ENCODE peak calls at places on chromosomes 1 and 21, in seven cellular contexts. One of them, this sample, is unnamed.

GRCh38 chr1:246317291-246317690 is 189.8 kb downstream of the SMYD3 start:
- DNase-seq in cardiac muscle cell: no peak
- DNase-seq in SHP77: no peak
- DNase-seq in activated CD4-positive, alpha-beta T cell treated with anti-CD3 and anti-CD28 coated beads for 4 hours: no peak
- DNase-seq in dorsolateral prefrontal cortex: no peak
- DNase-seq in stimulated activated CD8-positive, alpha-beta memory T cell treated with anti-CD3 and anti-CD28 coated beads, Interleukin-15, amount 100 ng/mL, for 48 hours: no peak
- DNase-seq in OCI-LY7: no peak
- DNase-seq in this sample: no peak

GRCh38 chr1:2394761-2395160 is 3.1 kb downstream of the RER1 start:
- DNase-seq in cardiac muscle cell: no peak
- DNase-seq in SHP77: no peak
- DNase-seq in activated CD4-positive, alpha-beta T cell treated with anti-CD3 and anti-CD28 coated beads for 4 hours: no peak
- DNase-seq in dorsolateral prefrontal cortex: no peak
- DNase-seq in stimulated activated CD8-positive, alpha-beta memory T cell treated with anti-CD3 and anti-CD28 coated beads, Interleukin-15, amount 100 ng/mL, for 48 hours: no peak
- DNase-seq in OCI-LY7: no peak
- DNase-seq in this sample: no peak

GRCh38 chr1:25099343-25099951 is 132.9 kb downstream of the SYF2 start:
- DNase-seq in cardiac muscle cell: no peak
- DNase-seq in SHP77: peak
- DNase-seq in activated CD4-positive, alpha-beta T cell treated with anti-CD3 and anti-CD28 coated beads for 4 hours: no peak
- DNase-seq in dorsolateral prefrontal cortex: no peak
- DNase-seq in stimulated activated CD8-positive, alpha-beta memory T cell treated with anti-CD3 and anti-CD28 coated beads, Interleukin-15, amount 100 ng/mL, for 48 hours: peak
- DNase-seq in OCI-LY7: peak
- DNase-seq in this sample: no peak

GRCh38 chr1:181423301-181423918 is 59.9 kb upstream of the CACNA1E start:
- DNase-seq in cardiac muscle cell: peak
- DNase-seq in SHP77: peak
- DNase-seq in activated CD4-positive, alpha-beta T cell treated with anti-CD3 and anti-CD28 coated beads for 4 hours: peak
- DNase-seq in dorsolateral prefrontal cortex: peak
- DNase-seq in stimulated activated CD8-positive, alpha-beta memory T cell treated with anti-CD3 and anti-CD28 coated beads, Interleukin-15, amount 100 ng/mL, for 48 hours: no peak
- DNase-seq in OCI-LY7: peak
- DNase-seq in this sample: peak

GRCh38 chr1:205245096-205245495 is 17.4 kb downstream of the TMCC2 start:
- DNase-seq in cardiac muscle cell: no peak
- DNase-seq in SHP77: no peak
- DNase-seq in activated CD4-positive, alpha-beta T cell treated with anti-CD3 and anti-CD28 coated beads for 4 hours: no peak
- DNase-seq in dorsolateral prefrontal cortex: no peak
- DNase-seq in stimulated activated CD8-positive, alpha-beta memory T cell treated with anti-CD3 and anti-CD28 coated beads, Interleukin-15, amount 100 ng/mL, for 48 hours: no peak
- DNase-seq in OCI-LY7: no peak
- DNase-seq in this sample: no peak

GRCh38 chr1:235532350-235532749 is 28.1 kb upstream of the B3GALNT2 start:
- DNase-seq in cardiac muscle cell: peak
- DNase-seq in SHP77: no peak
- DNase-seq in activated CD4-positive, alpha-beta T cell treated with anti-CD3 and anti-CD28 coated beads for 4 hours: no peak
- DNase-seq in dorsolateral prefrontal cortex: no peak
- DNase-seq in stimulated activated CD8-positive, alpha-beta memory T cell treated with anti-CD3 and anti-CD28 coated beads, Interleukin-15, amount 100 ng/mL, for 48 hours: no peak
- DNase-seq in OCI-LY7: no peak
- DNase-seq in this sample: peak

GRCh38 chr21:45987121-45987711 is 5.6 kb downstream of the COL6A1 start:
- DNase-seq in cardiac muscle cell: no peak
- DNase-seq in SHP77: no peak
- DNase-seq in activated CD4-positive, alpha-beta T cell treated with anti-CD3 and anti-CD28 coated beads for 4 hours: no peak
- DNase-seq in dorsolateral prefrontal cortex: no peak
- DNase-seq in stimulated activated CD8-positive, alpha-beta memory T cell treated with anti-CD3 and anti-CD28 coated beads, Interleukin-15, amount 100 ng/mL, for 48 hours: no peak
- DNase-seq in OCI-LY7: no peak
- DNase-seq in this sample: no peak

GRCh38 chr1:244313346-244313745 is 138.4 kb downstream of the ADSS2 start:
- DNase-seq in cardiac muscle cell: no peak
- DNase-seq in SHP77: no peak
- DNase-seq in activated CD4-positive, alpha-beta T cell treated with anti-CD3 and anti-CD28 coated beads for 4 hours: no peak
- DNase-seq in dorsolateral prefrontal cortex: no peak
- DNase-seq in stimulated activated CD8-positive, alpha-beta memory T cell treated with anti-CD3 and anti-CD28 coated beads, Interleukin-15, amount 100 ng/mL, for 48 hours: no peak
- DNase-seq in OCI-LY7: no peak
- DNase-seq in this sample: no peak

GRCh38 chr21:36542312-36543101 is 62.6 kb upstream of the CLDN14 start:
- DNase-seq in cardiac muscle cell: no peak
- DNase-seq in SHP77: no peak
- DNase-seq in activated CD4-positive, alpha-beta T cell treated with anti-CD3 and anti-CD28 coated beads for 4 hours: no peak
- DNase-seq in dorsolateral prefrontal cortex: no peak
- DNase-seq in stimulated activated CD8-positive, alpha-beta memory T cell treated with anti-CD3 and anti-CD28 coated beads, Interleukin-15, amount 100 ng/mL, for 48 hours: no peak
- DNase-seq in OCI-LY7: peak
- DNase-seq in this sample: no peak

GRCh38 chr1:210405316-210405715 is 76.6 kb downstream of the HHAT start:
- DNase-seq in cardiac muscle cell: no peak
- DNase-seq in SHP77: no peak
- DNase-seq in activated CD4-positive, alpha-beta T cell treated with anti-CD3 and anti-CD28 coated beads for 4 hours: no peak
- DNase-seq in dorsolateral prefrontal cortex: no peak
- DNase-seq in stimulated activated CD8-positive, alpha-beta memory T cell treated with anti-CD3 and anti-CD28 coated beads, Interleukin-15, amount 100 ng/mL, for 48 hours: no peak
- DNase-seq in OCI-LY7: no peak
- DNase-seq in this sample: no peak

GRCh38 chr1:221331263-221332183 is 410.4 kb downstream of the DUSP10 start:
- DNase-seq in cardiac muscle cell: no peak
- DNase-seq in SHP77: no peak
- DNase-seq in activated CD4-positive, alpha-beta T cell treated with anti-CD3 and anti-CD28 coated beads for 4 hours: no peak
- DNase-seq in dorsolateral prefrontal cortex: no peak
- DNase-seq in stimulated activated CD8-positive, alpha-beta memory T cell treated with anti-CD3 and anti-CD28 coated beads, Interleukin-15, amount 100 ng/mL, for 48 hours: no peak
- DNase-seq in OCI-LY7: no peak
- DNase-seq in this sample: peak

GRCh38 chr1:36555041-36555440 is 72.3 kb upstream of the CSF3R start:
- DNase-seq in cardiac muscle cell: no peak
- DNase-seq in SHP77: no peak
- DNase-seq in activated CD4-positive, alpha-beta T cell treated with anti-CD3 and anti-CD28 coated beads for 4 hours: no peak
- DNase-seq in dorsolateral prefrontal cortex: no peak
- DNase-seq in stimulated activated CD8-positive, alpha-beta memory T cell treated with anti-CD3 and anti-CD28 coated beads, Interleukin-15, amount 100 ng/mL, for 48 hours: no peak
- DNase-seq in OCI-LY7: no peak
- DNase-seq in this sample: no peak

GRCh38 chr1:162996261-162996660 is 72.9 kb upstream of the RGS4 start:
- DNase-seq in cardiac muscle cell: no peak
- DNase-seq in SHP77: no peak
- DNase-seq in activated CD4-positive, alpha-beta T cell treated with anti-CD3 and anti-CD28 coated beads for 4 hours: no peak
- DNase-seq in dorsolateral prefrontal cortex: no peak
- DNase-seq in stimulated activated CD8-positive, alpha-beta memory T cell treated with anti-CD3 and anti-CD28 coated beads, Interleukin-15, amount 100 ng/mL, for 48 hours: no peak
- DNase-seq in OCI-LY7: no peak
- DNase-seq in this sample: no peak

GRCh38 chr1:211928222-211928856 is 97.8 kb upstream of the LPGAT1 start:
- DNase-seq in cardiac muscle cell: no peak
- DNase-seq in SHP77: no peak
- DNase-seq in activated CD4-positive, alpha-beta T cell treated with anti-CD3 and anti-CD28 coated beads for 4 hours: no peak
- DNase-seq in dorsolateral prefrontal cortex: no peak
- DNase-seq in stimulated activated CD8-positive, alpha-beta memory T cell treated with anti-CD3 and anti-CD28 coated beads, Interleukin-15, amount 100 ng/mL, for 48 hours: no peak
- DNase-seq in OCI-LY7: no peak
- DNase-seq in this sample: peak

GRCh38 chr1:57788333-57788732 is 364.5 kb upstream of the DAB1 start:
- DNase-seq in cardiac muscle cell: no peak
- DNase-seq in SHP77: no peak
- DNase-seq in activated CD4-positive, alpha-beta T cell treated with anti-CD3 and anti-CD28 coated beads for 4 hours: no peak
- DNase-seq in dorsolateral prefrontal cortex: no peak
- DNase-seq in stimulated activated CD8-positive, alpha-beta memory T cell treated with anti-CD3 and anti-CD28 coated beads, Interleukin-15, amount 100 ng/mL, for 48 hours: no peak
- DNase-seq in OCI-LY7: no peak
- DNase-seq in this sample: no peak

GRCh38 chr1:109770331-109771095 is 6.8 kb upstream of the EPS8L3 start:
- DNase-seq in cardiac muscle cell: no peak
- DNase-seq in SHP77: no peak
- DNase-seq in activated CD4-positive, alpha-beta T cell treated with anti-CD3 and anti-CD28 coated beads for 4 hours: no peak
- DNase-seq in dorsolateral prefrontal cortex: peak
- DNase-seq in stimulated activated CD8-positive, alpha-beta memory T cell treated with anti-CD3 and anti-CD28 coated beads, Interleukin-15, amount 100 ng/mL, for 48 hours: no peak
- DNase-seq in OCI-LY7: no peak
- DNase-seq in this sample: no peak

GRCh38 chr1:2087766-2088165 is 37.6 kb downstream of the PRKCZ start:
- DNase-seq in cardiac muscle cell: no peak
- DNase-seq in SHP77: no peak
- DNase-seq in activated CD4-positive, alpha-beta T cell treated with anti-CD3 and anti-CD28 coated beads for 4 hours: no peak
- DNase-seq in dorsolateral prefrontal cortex: no peak
- DNase-seq in stimulated activated CD8-positive, alpha-beta memory T cell treated with anti-CD3 and anti-CD28 coated beads, Interleukin-15, amount 100 ng/mL, for 48 hours: no peak
- DNase-seq in OCI-LY7: no peak
- DNase-seq in this sample: no peak

GRCh38 chr1:9249534-9250335 is 15.2 kb downstream of the H6PD start:
- DNase-seq in cardiac muscle cell: peak
- DNase-seq in SHP77: peak
- DNase-seq in activated CD4-positive, alpha-beta T cell treated with anti-CD3 and anti-CD28 coated beads for 4 hours: peak
- DNase-seq in dorsolateral prefrontal cortex: no peak
- DNase-seq in stimulated activated CD8-positive, alpha-beta memory T cell treated with anti-CD3 and anti-CD28 coated beads, Interleukin-15, amount 100 ng/mL, for 48 hours: peak
- DNase-seq in OCI-LY7: peak
- DNase-seq in this sample: peak

GRCh38 chr1:156065871-156066270 is 4.9 kb downstream of the RAB25 start:
- DNase-seq in cardiac muscle cell: no peak
- DNase-seq in SHP77: no peak
- DNase-seq in activated CD4-positive, alpha-beta T cell treated with anti-CD3 and anti-CD28 coated beads for 4 hours: no peak
- DNase-seq in dorsolateral prefrontal cortex: no peak
- DNase-seq in stimulated activated CD8-positive, alpha-beta memory T cell treated with anti-CD3 and anti-CD28 coated beads, Interleukin-15, amount 100 ng/mL, for 48 hours: no peak
- DNase-seq in OCI-LY7: no peak
- DNase-seq in this sample: no peak

GRCh38 chr1:175757381-175758015 is 14.1 kb upstream of the TNR start:
- DNase-seq in cardiac muscle cell: peak
- DNase-seq in SHP77: peak
- DNase-seq in activated CD4-positive, alpha-beta T cell treated with anti-CD3 and anti-CD28 coated beads for 4 hours: no peak
- DNase-seq in dorsolateral prefrontal cortex: no peak
- DNase-seq in stimulated activated CD8-positive, alpha-beta memory T cell treated with anti-CD3 and anti-CD28 coated beads, Interleukin-15, amount 100 ng/mL, for 48 hours: peak
- DNase-seq in OCI-LY7: peak
- DNase-seq in this sample: peak

GRCh38 chr1:154534263-154534844 is 24.1 kb downstream of the UBE2Q1 start:
- DNase-seq in cardiac muscle cell: peak
- DNase-seq in SHP77: peak
- DNase-seq in activated CD4-positive, alpha-beta T cell treated with anti-CD3 and anti-CD28 coated beads for 4 hours: no peak
- DNase-seq in dorsolateral prefrontal cortex: peak
- DNase-seq in stimulated activated CD8-positive, alpha-beta memory T cell treated with anti-CD3 and anti-CD28 coated beads, Interleukin-15, amount 100 ng/mL, for 48 hours: no peak
- DNase-seq in OCI-LY7: peak
- DNase-seq in this sample: peak

GRCh38 chr1:246041360-246041759 is 465.7 kb downstream of the SMYD3 start:
- DNase-seq in cardiac muscle cell: no peak
- DNase-seq in SHP77: no peak
- DNase-seq in activated CD4-positive, alpha-beta T cell treated with anti-CD3 and anti-CD28 coated beads for 4 hours: no peak
- DNase-seq in dorsolateral prefrontal cortex: no peak
- DNase-seq in stimulated activated CD8-positive, alpha-beta memory T cell treated with anti-CD3 and anti-CD28 coated beads, Interleukin-15, amount 100 ng/mL, for 48 hours: no peak
- DNase-seq in OCI-LY7: no peak
- DNase-seq in this sample: no peak

GRCh38 chr1:220810179-220810653 is 23.5 kb downstream of the MTARC1 start:
- DNase-seq in cardiac muscle cell: peak
- DNase-seq in SHP77: peak
- DNase-seq in activated CD4-positive, alpha-beta T cell treated with anti-CD3 and anti-CD28 coated beads for 4 hours: peak
- DNase-seq in dorsolateral prefrontal cortex: peak
- DNase-seq in stimulated activated CD8-positive, alpha-beta memory T cell treated with anti-CD3 and anti-CD28 coated beads, Interleukin-15, amount 100 ng/mL, for 48 hours: peak
- DNase-seq in OCI-LY7: peak
- DNase-seq in this sample: peak

GRCh38 chr1:56448937-56449336 is 130.4 kb downstream of the PLPP3 start:
- DNase-seq in cardiac muscle cell: peak
- DNase-seq in SHP77: no peak
- DNase-seq in activated CD4-positive, alpha-beta T cell treated with anti-CD3 and anti-CD28 coated beads for 4 hours: no peak
- DNase-seq in dorsolateral prefrontal cortex: no peak
- DNase-seq in stimulated activated CD8-positive, alpha-beta memory T cell treated with anti-CD3 and anti-CD28 coated beads, Interleukin-15, amount 100 ng/mL, for 48 hours: no peak
- DNase-seq in OCI-LY7: no peak
- DNase-seq in this sample: peak

GRCh38 chr1:17874665-17875064 is 119.5 kb downstream of the ACTL8 start:
- DNase-seq in cardiac muscle cell: peak
- DNase-seq in SHP77: no peak
- DNase-seq in activated CD4-positive, alpha-beta T cell treated with anti-CD3 and anti-CD28 coated beads for 4 hours: no peak
- DNase-seq in dorsolateral prefrontal cortex: no peak
- DNase-seq in stimulated activated CD8-positive, alpha-beta memory T cell treated with anti-CD3 and anti-CD28 coated beads, Interleukin-15, amount 100 ng/mL, for 48 hours: no peak
- DNase-seq in OCI-LY7: no peak
- DNase-seq in this sample: peak

GRCh38 chr1:97245682-97246081 is 524.1 kb downstream of the PTBP2 start:
- DNase-seq in cardiac muscle cell: peak
- DNase-seq in SHP77: no peak
- DNase-seq in activated CD4-positive, alpha-beta T cell treated with anti-CD3 and anti-CD28 coated beads for 4 hours: no peak
- DNase-seq in dorsolateral prefrontal cortex: no peak
- DNase-seq in stimulated activated CD8-positive, alpha-beta memory T cell treated with anti-CD3 and anti-CD28 coated beads, Interleukin-15, amount 100 ng/mL, for 48 hours: no peak
- DNase-seq in OCI-LY7: no peak
- DNase-seq in this sample: no peak

GRCh38 chr21:17777321-17777720 is 41.8 kb downstream of the C21orf91 start:
- DNase-seq in cardiac muscle cell: no peak
- DNase-seq in SHP77: no peak
- DNase-seq in activated CD4-positive, alpha-beta T cell treated with anti-CD3 and anti-CD28 coated beads for 4 hours: no peak
- DNase-seq in dorsolateral prefrontal cortex: no peak
- DNase-seq in stimulated activated CD8-positive, alpha-beta memory T cell treated with anti-CD3 and anti-CD28 coated beads, Interleukin-15, amount 100 ng/mL, for 48 hours: no peak
- DNase-seq in OCI-LY7: no peak
- DNase-seq in this sample: no peak

GRCh38 chr1:173779946-173780345 is 44.5 kb upstream of the DARS2 start:
- DNase-seq in cardiac muscle cell: no peak
- DNase-seq in SHP77: no peak
- DNase-seq in activated CD4-positive, alpha-beta T cell treated with anti-CD3 and anti-CD28 coated beads for 4 hours: no peak
- DNase-seq in dorsolateral prefrontal cortex: no peak
- DNase-seq in stimulated activated CD8-positive, alpha-beta memory T cell treated with anti-CD3 and anti-CD28 coated beads, Interleukin-15, amount 100 ng/mL, for 48 hours: no peak
- DNase-seq in OCI-LY7: no peak
- DNase-seq in this sample: no peak

GRCh38 chr1:205849619-205850355 is at the start of gene PM20D1:
- DNase-seq in cardiac muscle cell: peak
- DNase-seq in SHP77: peak
- DNase-seq in activated CD4-positive, alpha-beta T cell treated with anti-CD3 and anti-CD28 coated beads for 4 hours: peak
- DNase-seq in dorsolateral prefrontal cortex: peak
- DNase-seq in stimulated activated CD8-positive, alpha-beta memory T cell treated with anti-CD3 and anti-CD28 coated beads, Interleukin-15, amount 100 ng/mL, for 48 hours: peak
- DNase-seq in OCI-LY7: peak
- DNase-seq in this sample: no peak

GRCh38 chr1:192580351-192580962 is 4.9 kb downstream of the RGS1 start:
- DNase-seq in cardiac muscle cell: peak
- DNase-seq in SHP77: peak
- DNase-seq in activated CD4-positive, alpha-beta T cell treated with anti-CD3 and anti-CD28 coated beads for 4 hours: peak
- DNase-seq in dorsolateral prefrontal cortex: no peak
- DNase-seq in stimulated activated CD8-positive, alpha-beta memory T cell treated with anti-CD3 and anti-CD28 coated beads, Interleukin-15, amount 100 ng/mL, for 48 hours: no peak
- DNase-seq in OCI-LY7: peak
- DNase-seq in this sample: peak

GRCh38 chr1:24769656-24770651 is 24.7 kb downstream of the CLIC4 start:
- DNase-seq in cardiac muscle cell: peak
- DNase-seq in SHP77: no peak
- DNase-seq in activated CD4-positive, alpha-beta T cell treated with anti-CD3 and anti-CD28 coated beads for 4 hours: no peak
- DNase-seq in dorsolateral prefrontal cortex: no peak
- DNase-seq in stimulated activated CD8-positive, alpha-beta memory T cell treated with anti-CD3 and anti-CD28 coated beads, Interleukin-15, amount 100 ng/mL, for 48 hours: no peak
- DNase-seq in OCI-LY7: no peak
- DNase-seq in this sample: peak

GRCh38 chr1:114347431-114348209 is 163.4 kb downstream of the TRIM33 start:
- DNase-seq in cardiac muscle cell: no peak
- DNase-seq in SHP77: no peak
- DNase-seq in activated CD4-positive, alpha-beta T cell treated with anti-CD3 and anti-CD28 coated beads for 4 hours: no peak
- DNase-seq in dorsolateral prefrontal cortex: no peak
- DNase-seq in stimulated activated CD8-positive, alpha-beta memory T cell treated with anti-CD3 and anti-CD28 coated beads, Interleukin-15, amount 100 ng/mL, for 48 hours: no peak
- DNase-seq in OCI-LY7: no peak
- DNase-seq in this sample: no peak

GRCh38 chr1:25425098-25426085 is 4.8 kb upstream of the RHCE start:
- DNase-seq in cardiac muscle cell: no peak
- DNase-seq in SHP77: no peak
- DNase-seq in activated CD4-positive, alpha-beta T cell treated with anti-CD3 and anti-CD28 coated beads for 4 hours: no peak
- DNase-seq in dorsolateral prefrontal cortex: no peak
- DNase-seq in stimulated activated CD8-positive, alpha-beta memory T cell treated with anti-CD3 and anti-CD28 coated beads, Interleukin-15, amount 100 ng/mL, for 48 hours: no peak
- DNase-seq in OCI-LY7: no peak
- DNase-seq in this sample: peak

GRCh38 chr1:77300566-77300965 is 18.7 kb downstream of the AK5 start:
- DNase-seq in cardiac muscle cell: no peak
- DNase-seq in SHP77: no peak
- DNase-seq in activated CD4-positive, alpha-beta T cell treated with anti-CD3 and anti-CD28 coated beads for 4 hours: no peak
- DNase-seq in dorsolateral prefrontal cortex: no peak
- DNase-seq in stimulated activated CD8-positive, alpha-beta memory T cell treated with anti-CD3 and anti-CD28 coated beads, Interleukin-15, amount 100 ng/mL, for 48 hours: no peak
- DNase-seq in OCI-LY7: no peak
- DNase-seq in this sample: no peak

GRCh38 chr1:19648689-19649088 is 4.6 kb downstream of the NBL1 start:
- DNase-seq in cardiac muscle cell: no peak
- DNase-seq in SHP77: no peak
- DNase-seq in activated CD4-positive, alpha-beta T cell treated with anti-CD3 and anti-CD28 coated beads for 4 hours: no peak
- DNase-seq in dorsolateral prefrontal cortex: no peak
- DNase-seq in stimulated activated CD8-positive, alpha-beta memory T cell treated with anti-CD3 and anti-CD28 coated beads, Interleukin-15, amount 100 ng/mL, for 48 hours: no peak
- DNase-seq in OCI-LY7: no peak
- DNase-seq in this sample: peak

GRCh38 chr1:91440845-91441244 is 36.2 kb upstream of the HFM1 start:
- DNase-seq in cardiac muscle cell: peak
- DNase-seq in SHP77: no peak
- DNase-seq in activated CD4-positive, alpha-beta T cell treated with anti-CD3 and anti-CD28 coated beads for 4 hours: no peak
- DNase-seq in dorsolateral prefrontal cortex: no peak
- DNase-seq in stimulated activated CD8-positive, alpha-beta memory T cell treated with anti-CD3 and anti-CD28 coated beads, Interleukin-15, amount 100 ng/mL, for 48 hours: no peak
- DNase-seq in OCI-LY7: peak
- DNase-seq in this sample: peak